ENCODE peak calls at places on chromosomes 5 and 9, in seven cellular contexts. One of them, this sample, is unnamed.

GRCh38 chr9:94887721-94888120 is 161.2 kb downstream of the AOPEP start:
- DNase-seq in IMR-90: no peak
- DNase-seq in neuronal stem cell: no peak
- DNase-seq in trophoblast cell: no peak
- DNase-seq in H9: no peak
- DNase-seq in mesendoderm: no peak
- DNase-seq in H1: no peak
- DNase-seq in this sample: no peak

GRCh38 chr5:8869932-8870331 is 675.9 kb downstream of the SEMA5A start:
- DNase-seq in IMR-90: no peak
- DNase-seq in neuronal stem cell: no peak
- DNase-seq in trophoblast cell: no peak
- DNase-seq in H9: no peak
- DNase-seq in mesendoderm: no peak
- DNase-seq in H1: no peak
- DNase-seq in this sample: no peak

GRCh38 chr9:73053543-73053942 is 98.1 kb upstream of the ANXA1 start:
- DNase-seq in IMR-90: no peak
- DNase-seq in neuronal stem cell: no peak
- DNase-seq in trophoblast cell: no peak
- DNase-seq in H9: no peak
- DNase-seq in mesendoderm: no peak
- DNase-seq in H1: no peak
- DNase-seq in this sample: no peak

GRCh38 chr9:126147186-126147585 is 179.4 kb upstream of the MVB12B start:
- DNase-seq in IMR-90: no peak
- DNase-seq in neuronal stem cell: no peak
- DNase-seq in trophoblast cell: no peak
- DNase-seq in H9: peak
- DNase-seq in mesendoderm: no peak
- DNase-seq in H1: no peak
- DNase-seq in this sample: no peak

GRCh38 chr9:96256800-96257199 is 45.2 kb downstream of the HSD17B3 start:
- DNase-seq in IMR-90: peak
- DNase-seq in neuronal stem cell: no peak
- DNase-seq in trophoblast cell: no peak
- DNase-seq in H9: peak
- DNase-seq in mesendoderm: peak
- DNase-seq in H1: no peak
- DNase-seq in this sample: peak

GRCh38 chr9:133657120-133657661 is 21.0 kb downstream of the DBH start:
- DNase-seq in IMR-90: peak
- DNase-seq in neuronal stem cell: no peak
- DNase-seq in trophoblast cell: no peak
- DNase-seq in H9: no peak
- DNase-seq in mesendoderm: no peak
- DNase-seq in H1: no peak
- DNase-seq in this sample: no peak

GRCh38 chr9:134134949-134135342 is 936 bp upstream of the WDR5 start:
- DNase-seq in IMR-90: no peak
- DNase-seq in neuronal stem cell: no peak
- DNase-seq in trophoblast cell: no peak
- DNase-seq in H9: peak
- DNase-seq in mesendoderm: no peak
- DNase-seq in H1: no peak
- DNase-seq in this sample: no peak

GRCh38 chr9:122005597-122005996 is 87.5 kb downstream of the TTLL11 start:
- DNase-seq in IMR-90: peak
- DNase-seq in neuronal stem cell: no peak
- DNase-seq in trophoblast cell: no peak
- DNase-seq in H9: no peak
- DNase-seq in mesendoderm: peak
- DNase-seq in H1: peak
- DNase-seq in this sample: peak

GRCh38 chr5:52077941-52078825 is 694.9 kb downstream of the ISL1 start:
- DNase-seq in IMR-90: no peak
- DNase-seq in neuronal stem cell: peak
- DNase-seq in trophoblast cell: no peak
- DNase-seq in H9: peak
- DNase-seq in mesendoderm: peak
- DNase-seq in H1: no peak
- DNase-seq in this sample: no peak

GRCh38 chr9:88661759-88662158 is 126.8 kb downstream of the NXNL2 start:
- DNase-seq in IMR-90: no peak
- DNase-seq in neuronal stem cell: no peak
- DNase-seq in trophoblast cell: no peak
- DNase-seq in H9: no peak
- DNase-seq in mesendoderm: no peak
- DNase-seq in H1: no peak
- DNase-seq in this sample: no peak

GRCh38 chr5:169197343-169197742 is 103.6 kb downstream of the SLIT3 start:
- DNase-seq in IMR-90: no peak
- DNase-seq in neuronal stem cell: no peak
- DNase-seq in trophoblast cell: no peak
- DNase-seq in H9: no peak
- DNase-seq in mesendoderm: no peak
- DNase-seq in H1: no peak
- DNase-seq in this sample: no peak

GRCh38 chr5:140823475-140823874 is 2.1 kb downstream of the PCDHA5 start:
- DNase-seq in IMR-90: no peak
- DNase-seq in neuronal stem cell: no peak
- DNase-seq in trophoblast cell: no peak
- DNase-seq in H9: no peak
- DNase-seq in mesendoderm: no peak
- DNase-seq in H1: no peak
- DNase-seq in this sample: no peak

GRCh38 chr5:140821375-140822280 is at the start of gene PCDHA5:
- DNase-seq in IMR-90: no peak
- DNase-seq in neuronal stem cell: no peak
- DNase-seq in trophoblast cell: no peak
- DNase-seq in H9: no peak
- DNase-seq in mesendoderm: no peak
- DNase-seq in H1: no peak
- DNase-seq in this sample: no peak

GRCh38 chr5:140827704-140828401 is at the start of gene PCDHA6:
- DNase-seq in IMR-90: no peak
- DNase-seq in neuronal stem cell: no peak
- DNase-seq in trophoblast cell: no peak
- DNase-seq in H9: no peak
- DNase-seq in mesendoderm: peak
- DNase-seq in H1: no peak
- DNase-seq in this sample: peak

DNA sequence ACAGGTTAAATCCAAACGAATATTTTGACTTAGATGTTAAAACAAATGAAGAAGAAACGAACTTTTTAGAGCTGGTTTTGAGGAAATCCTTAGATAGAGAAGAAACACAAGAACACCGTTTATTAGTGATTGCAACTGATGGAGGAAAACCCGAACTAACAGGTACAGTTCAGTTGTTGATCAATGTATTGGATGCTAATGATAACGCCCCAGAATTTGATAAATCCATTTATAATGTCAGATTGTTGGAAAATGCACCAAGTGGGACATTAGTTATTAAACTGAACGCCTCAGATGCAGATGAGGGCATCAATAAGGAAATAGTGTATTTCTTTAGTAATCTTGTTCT is 842 bp downstream of the PCDHA5 start:
- DNase-seq in IMR-90: no peak
- DNase-seq in neuronal stem cell: no peak
- DNase-seq in trophoblast cell: no peak
- DNase-seq in H9: no peak
- DNase-seq in mesendoderm: no peak
- DNase-seq in H1: no peak
- DNase-seq in this sample: no peak
- H2AK5ac ChIP-seq in IMR-90: no peak
- H2AK5ac ChIP-seq in neuronal stem cell: no peak
- H2AK5ac ChIP-seq in trophoblast cell: no peak
- H2AK5ac ChIP-seq in H9: no peak
- H2AK5ac ChIP-seq in mesendoderm: no peak
- H2AK5ac ChIP-seq in H1: no peak
- H2AK5ac ChIP-seq in this sample: no peak

GRCh38 chr5:35476046-35476445 is 141.6 kb upstream of the SPEF2 start:
- DNase-seq in IMR-90: no peak
- DNase-seq in neuronal stem cell: no peak
- DNase-seq in trophoblast cell: no peak
- DNase-seq in H9: no peak
- DNase-seq in mesendoderm: no peak
- DNase-seq in H1: no peak
- DNase-seq in this sample: no peak

GRCh38 chr5:35482167-35482755 is 135.4 kb upstream of the SPEF2 start:
- DNase-seq in IMR-90: no peak
- DNase-seq in neuronal stem cell: no peak
- DNase-seq in trophoblast cell: no peak
- DNase-seq in H9: no peak
- DNase-seq in mesendoderm: no peak
- DNase-seq in H1: no peak
- DNase-seq in this sample: no peak

GRCh38 chr5:35477321-35477720 is 140.3 kb upstream of the SPEF2 start:
- DNase-seq in IMR-90: no peak
- DNase-seq in neuronal stem cell: no peak
- DNase-seq in trophoblast cell: no peak
- DNase-seq in H9: no peak
- DNase-seq in mesendoderm: no peak
- DNase-seq in H1: no peak
- DNase-seq in this sample: no peak

GRCh38 chr5:35476789-35477188 is 140.9 kb upstream of the SPEF2 start:
- DNase-seq in IMR-90: no peak
- DNase-seq in neuronal stem cell: no peak
- DNase-seq in trophoblast cell: no peak
- DNase-seq in H9: no peak
- DNase-seq in mesendoderm: peak
- DNase-seq in H1: no peak
- DNase-seq in this sample: no peak

DNA sequence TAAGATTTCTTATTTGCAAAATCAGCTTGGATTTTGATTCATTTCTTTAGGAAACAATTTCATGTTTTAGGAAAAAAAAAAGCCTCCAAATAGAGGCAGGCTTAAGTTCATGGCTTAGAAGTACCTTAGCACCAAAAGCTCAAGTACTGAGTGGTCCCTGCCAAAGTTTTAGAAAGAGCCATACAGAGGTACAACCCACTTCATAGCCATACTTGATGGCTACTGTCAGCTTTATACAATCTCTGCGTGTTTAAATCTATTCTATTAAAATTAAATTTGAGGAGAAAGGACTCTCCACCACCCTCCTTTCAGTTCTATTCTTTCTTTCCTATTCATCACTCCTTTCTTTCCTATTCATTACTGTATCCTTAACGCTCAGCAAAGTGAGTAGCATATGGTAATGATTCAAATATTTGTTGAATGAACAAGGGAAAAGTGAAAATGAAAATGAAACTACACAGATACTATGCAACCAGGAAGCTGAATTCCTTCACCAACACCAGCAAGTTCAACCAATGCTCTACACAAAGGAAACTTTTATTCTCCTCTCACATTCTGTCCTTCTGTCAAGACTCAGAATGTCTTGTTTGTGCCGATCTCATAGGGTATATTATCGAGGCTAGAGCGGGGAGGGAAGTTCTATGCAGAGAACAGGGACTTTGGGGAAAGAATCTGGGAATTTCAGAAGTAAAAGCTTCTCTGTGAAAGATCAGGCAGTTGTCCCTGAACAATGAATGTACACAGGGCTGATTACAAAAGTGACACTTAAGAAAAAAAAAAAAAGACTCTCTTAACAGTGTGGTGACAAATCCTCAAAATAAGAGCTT is 138.6 kb upstream of the SPEF2 start:
- DNase-seq in IMR-90: peak
- DNase-seq in neuronal stem cell: no peak
- DNase-seq in trophoblast cell: no peak
- DNase-seq in H9: no peak
- DNase-seq in mesendoderm: no peak
- DNase-seq in H1: no peak
- DNase-seq in this sample: peak
- H3K9ac ChIP-seq in IMR-90: peak
- H3K9ac ChIP-seq in neuronal stem cell: no peak
- H3K9ac ChIP-seq in trophoblast cell: no peak
- H3K9ac ChIP-seq in H9: no peak
- H3K9ac ChIP-seq in mesendoderm: no peak
- H3K9ac ChIP-seq in H1: no peak
- H3K9ac ChIP-seq in this sample: peak

DNA sequence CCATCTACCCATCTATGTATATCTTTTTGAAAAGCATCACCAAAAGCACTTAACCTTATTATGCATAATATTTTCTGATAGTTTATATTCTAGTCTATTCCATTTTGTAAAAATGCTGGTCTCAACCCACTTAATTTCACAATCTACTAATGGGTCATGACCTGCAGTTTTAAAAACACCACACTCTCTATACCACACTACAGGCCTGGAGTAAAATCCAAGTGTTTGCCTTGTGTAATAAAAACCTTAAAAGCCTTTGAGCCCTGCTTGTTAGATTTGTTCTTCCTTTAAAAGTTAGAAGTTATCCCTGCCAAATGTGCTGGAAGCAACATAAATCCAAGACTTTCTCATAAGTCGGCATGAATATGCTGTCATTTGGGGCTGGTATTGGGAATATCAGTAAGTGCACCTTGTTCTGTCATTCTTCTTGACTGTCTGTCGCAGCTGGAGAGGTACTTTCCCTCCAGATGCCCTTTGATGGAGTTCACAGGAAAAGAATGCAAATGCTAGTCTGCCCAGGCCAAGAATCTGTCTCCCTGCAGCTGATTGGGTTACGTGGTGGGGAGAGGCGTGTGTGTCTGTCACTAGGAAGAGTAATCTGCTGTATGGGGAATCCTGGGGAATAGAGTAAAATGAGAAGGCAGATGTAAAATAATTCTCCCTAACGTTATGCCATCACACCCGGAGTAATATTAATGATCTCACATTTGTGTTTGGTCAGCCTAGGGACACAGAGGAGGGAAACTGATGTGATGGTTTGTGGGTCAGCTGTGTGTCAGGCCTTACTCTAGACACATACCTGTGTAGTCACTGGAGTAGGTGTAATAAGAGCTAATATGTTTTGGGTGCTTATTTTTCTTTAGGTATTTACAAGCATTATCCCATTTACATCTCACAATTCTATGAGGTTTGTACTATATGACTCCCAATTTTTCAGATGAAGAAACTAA is 79.4 kb downstream of the ZNF366 start:
- DNase-seq in IMR-90: peak
- DNase-seq in neuronal stem cell: peak
- DNase-seq in trophoblast cell: no peak
- DNase-seq in H9: peak
- DNase-seq in mesendoderm: peak
- DNase-seq in H1: no peak
- DNase-seq in this sample: peak
- H2BK120ac ChIP-seq in IMR-90: no peak
- H2BK120ac ChIP-seq in neuronal stem cell: no peak
- H2BK120ac ChIP-seq in trophoblast cell: no peak
- H2BK120ac ChIP-seq in H9: no peak
- H2BK120ac ChIP-seq in mesendoderm: no peak
- H2BK120ac ChIP-seq in H1: no peak
- H2BK120ac ChIP-seq in this sample: no peak

DNA sequence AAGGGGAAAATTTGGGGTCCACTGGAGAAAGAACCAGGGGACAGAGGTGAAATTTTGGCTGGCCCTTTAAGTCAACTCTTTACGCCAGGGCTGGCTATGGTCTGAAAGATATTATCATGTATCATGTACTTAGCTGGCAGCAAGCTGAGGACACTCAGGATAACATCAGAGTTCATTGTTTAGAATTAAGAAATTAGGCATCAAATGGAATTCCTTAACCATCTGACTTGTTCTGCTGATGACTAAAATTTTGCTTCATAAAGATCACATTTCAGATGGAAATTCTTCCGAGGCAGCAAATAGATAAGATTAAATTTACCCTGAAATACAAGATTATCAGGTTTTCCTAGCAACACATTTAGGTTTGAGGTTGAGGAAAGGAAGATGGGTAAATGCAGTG is 269.4 kb upstream of the KLF9 start:
- DNase-seq in IMR-90: no peak
- DNase-seq in neuronal stem cell: no peak
- DNase-seq in trophoblast cell: peak
- DNase-seq in H9: no peak
- DNase-seq in mesendoderm: no peak
- DNase-seq in H1: no peak
- DNase-seq in this sample: no peak
- H2AK5ac ChIP-seq in IMR-90: no peak
- H2AK5ac ChIP-seq in neuronal stem cell: no peak
- H2AK5ac ChIP-seq in trophoblast cell: no peak
- H2AK5ac ChIP-seq in H9: no peak
- H2AK5ac ChIP-seq in mesendoderm: no peak
- H2AK5ac ChIP-seq in H1: no peak
- H2AK5ac ChIP-seq in this sample: no peak

This sample was measured in mesenchymal stem cell.